ENCODE peak calls at places on chromosomes 7 and 10, in seven cellular contexts. P, X, E, H, K, C and W are unnamed samples.
A peak's percentile ranks its signal among the peaks of the same experiment; 100 is the strongest.

GRCh38 chr7:27925573-27926201 is 185.7 kb downstream of the TAX1BP1 start:
- DNase-seq in C (no peak), X (no peak), E (no peak), H (no peak), K (no peak), P (no peak), W (no peak)

GRCh38 chr10:16242859-16243613 is 193.8 kb upstream of the PTER start:
- DNase-seq in C (no peak), X (no peak), H (no peak), P (no peak), E (no peak), K (no peak), W (no peak)

GRCh38 chr10:69710008-69710905 is 80.2 kb downstream of the FAM241B start:
- DNase-seq in C (no peak), X (no peak), P (no peak), H (no peak), E (no peak), K (no peak), W (no peak)

GRCh38 chr10:97017474-97017903 is 168.3 kb downstream of the SLIT1 start:
- DNase-seq in C (no peak), P (no peak), X (no peak), E (no peak), H (no peak), K (no peak), W (no peak)

GRCh38 chr10:86497621-86498020 is 24.0 kb downstream of the WAPL start:
- DNase-seq in H (no peak), C (no peak), P (no peak), E (no peak), X (no peak), K (no peak), W (no peak)

GRCh38 chr7:43586251-43586900 is 3.5 kb downstream of the STK17A start:
- DNase-seq in H (no peak), E (no peak), P (no peak), C (no peak), X (no peak), K (no peak), W (no peak)

GRCh38 chr7:149140784-149141183 is 6.5 kb upstream of the ZNF398 start:
- DNase-seq in C (no peak), H (no peak), K (peak; percentile 16), X (no peak), E (no peak), P (no peak), W (no peak)

GRCh38 chr7:38878694-38879457 is 30.1 kb downstream of the VPS41 start:
- DNase-seq in X (no peak), E (no peak), C (no peak), P (no peak), K (no peak), H (no peak), W (no peak)

GRCh38 chr10:96044686-96045085 is 1.3 kb downstream of the CCNJ start:
- DNase-seq in E (peak; percentile 24), C (peak; percentile 23), X (no peak), K (peak; percentile 54), H (no peak), P (no peak), W (no peak)

GRCh38 chr7:116443101-116443523 is 56.4 kb upstream of the CAV2 start:
- DNase-seq in K (peak; percentile 85), X (no peak), P (peak; percentile 93), C (peak; percentile 79), H (no peak), E (peak; percentile 89), W (no peak)

GRCh38 chr7:29946428-29947186 is 43.0 kb downstream of the SCRN1 start:
- DNase-seq in X (no peak), P (peak; percentile 16), K (no peak), C (no peak), H (no peak), E (no peak), W (no peak)

GRCh38 chr7:39952378-39952777 is 2.3 kb downstream of the CDK13 start:
- DNase-seq in C (no peak), H (no peak), X (no peak), K (no peak), E (no peak), P (peak; percentile 26), W (no peak)

GRCh38 chr10:132494831-132495230 is 42.8 kb upstream of the INPP5A start:
- DNase-seq in C (no peak), H (no peak), X (no peak), P (no peak), K (no peak), E (no peak), W (no peak)

GRCh38 chr7:124762611-124763143 is 2.9 kb downstream of the GPR37 start:
- DNase-seq in P (no peak), E (no peak), K (no peak), C (no peak), X (no peak), H (peak; percentile 36), W (no peak)

GRCh38 chr10:130141878-130142277 is 5.7 kb downstream of the GLRX3 start:
- DNase-seq in X (no peak), P (no peak), C (no peak), E (no peak), H (no peak), K (no peak), W (no peak)

GRCh38 chr10:14698487-14699170 is 76.1 kb downstream of the FAM107B start:
- DNase-seq in H (no peak), C (peak; percentile 46), K (peak; percentile 84), X (no peak), E (no peak), P (peak; percentile 30), W (no peak)

GRCh38 chr10:117411440-117412428 is 36.5 kb upstream of the PDZD8 start:
- DNase-seq in H (no peak), P (no peak), X (peak; percentile 53), E (no peak), C (no peak), K (no peak), W (no peak)

GRCh38 chr10:44316187-44316921 is 68.5 kb downstream of the CXCL12 start:
- DNase-seq in K (no peak), C (no peak), X (no peak), E (no peak), P (no peak), H (no peak), W (no peak)

GRCh38 chr7:133365892-133366291 is 113.0 kb downstream of the EXOC4 start:
- DNase-seq in X (no peak), C (peak; percentile 67), E (peak; percentile 49), P (no peak), H (no peak), K (no peak), W (no peak)

GRCh38 chr7:41924798-41925197 is 221.9 kb upstream of the INHBA start:
- DNase-seq in H (no peak), P (no peak), C (no peak), E (no peak), X (no peak), K (no peak), W (no peak)

GRCh38 chr7:124276005-124276606 is 243.2 kb upstream of the TMEM229A start:
- DNase-seq in K (no peak), C (peak; percentile 10), P (peak; percentile 20), X (no peak), E (no peak), H (no peak), W (no peak)

GRCh38 chr10:68348265-68348741 is 15.6 kb upstream of the PBLD start:
- DNase-seq in H (peak; percentile 51), E (no peak), K (peak; percentile 33), X (peak; percentile 9), C (peak; percentile 50), P (peak; percentile 41), W (peak; percentile 19)

GRCh38 chr10:17586741-17587720 is 30.1 kb downstream of the HACD1 start:
- DNase-seq in K (peak; percentile 20), X (no peak), E (no peak), P (no peak), H (no peak), C (peak; percentile 14), W (no peak)

GRCh38 chr10:11212686-11213085 is 195.0 kb downstream of the CELF2 start:
- DNase-seq in C (no peak), P (no peak), K (no peak), H (no peak), X (no peak), E (no peak), W (no peak)

GRCh38 chr10:105952153-105952552 is 1212.4 kb downstream of the SORCS1 start:
- DNase-seq in C (peak; percentile 7), P (no peak), E (peak; percentile 18), X (peak; percentile 32), K (no peak), H (peak; percentile 19), W (peak; percentile 3)

GRCh38 chr10:103781329-103782061 is 73.9 kb downstream of the SH3PXD2A start:
- DNase-seq in H (no peak), P (peak; percentile 61), K (peak; percentile 95), C (peak; percentile 18), E (peak; percentile 81), X (no peak), W (no peak)